ENCODE peak calls at places on chromosome 13, in eight cellular contexts. Z is astrocyte; N is naive thymus-derived CD4-positive, alpha-beta T cell; C is stomach; A is psoas muscle; Q is neuronal stem cell; F is H1; H is small intestine. D is an unnamed sample.

GRCh38 chr13:98838776-98839175 is 86.3 kb upstream of the SLC15A1 start:
- DNase-seq in F (no peak), H (no peak), C (no peak), Q (no peak), N (no peak), Z (peak; percentile 61), A (no peak), D (no peak)

GRCh38 chr13:42219870-42220269 is 52.1 kb upstream of the AKAP11 start:
- DNase-seq in H (no peak), N (no peak), Q (no peak), A (no peak), F (no peak), C (no peak), Z (no peak), D (no peak)

GRCh38 chr13:98466634-98467236 is 110.2 kb downstream of the STK24 start:
- DNase-seq in F (no peak), C (no peak), N (no peak), A (no peak), H (no peak), Q (no peak), Z (no peak), D (no peak)

GRCh38 chr13:93244141-93244917 is 17.7 kb downstream of the GPC6 start:
- DNase-seq in F (no peak), H (no peak), Q (no peak), A (no peak), N (no peak), Z (peak; percentile 75), C (no peak), D (no peak)

GRCh38 chr13:45339867-45340266 is 1.1 kb downstream of the TPT1 start:
- DNase-seq in Q (no peak), A (no peak), N (peak; percentile 51), F (no peak), C (no peak), H (no peak), Z (no peak), D (no peak)

GRCh38 chr13:38713046-38713445 is 26.2 kb downstream of the FREM2 start:
- DNase-seq in C (no peak), N (no peak), H (no peak), F (no peak), Q (no peak), A (no peak), Z (no peak), D (no peak)

GRCh38 chr13:98349731-98350305 is 172.7 kb upstream of the RNF113B start:
- DNase-seq in A (no peak), N (no peak), Q (no peak), F (no peak), H (peak; percentile 41), C (peak; percentile 44), Z (no peak), D (no peak)

GRCh38 chr13:68234278-68234677 is 1004.1 kb upstream of the PCDH9 start:
- DNase-seq in N (no peak), Z (peak; percentile 17), H (no peak), C (no peak), F (no peak), A (no peak), Q (no peak), D (no peak)

GRCh38 chr13:29162638-29163037 is 342.5 kb downstream of the MTUS2 start:
- DNase-seq in N (no peak), Q (no peak), F (no peak), C (no peak), Z (peak; percentile 14), A (no peak), H (no peak), D (no peak)

GRCh38 chr13:48304132-48304876 is 753 bp downstream of the RB1 start:
- DNase-seq in C (peak; percentile 34), Q (peak; percentile 17), A (peak; percentile 57), Z (peak; percentile 49), H (peak; percentile 58), N (peak; percentile 47), F (no peak), D (no peak)

GRCh38 chr13:37914781-37915391 is 45.3 kb upstream of the TRPC4 start:
- DNase-seq in Q (no peak), F (no peak), C (no peak), N (no peak), H (no peak), A (no peak), Z (peak; percentile 11), D (peak; percentile 87)

GRCh38 chr13:93169980-93170379 is 56.6 kb upstream of the GPC6 start:
- DNase-seq in N (no peak), H (no peak), Q (no peak), Z (peak; percentile 100), A (no peak), F (no peak), C (no peak), D (peak; percentile 100)

GRCh38 chr13:106176103-106176502 is 359.4 kb downstream of the EFNB2 start:
- DNase-seq in F (no peak), Q (no peak), Z (peak; percentile 93), N (no peak), C (no peak), A (no peak), H (no peak), D (no peak)

DNA sequence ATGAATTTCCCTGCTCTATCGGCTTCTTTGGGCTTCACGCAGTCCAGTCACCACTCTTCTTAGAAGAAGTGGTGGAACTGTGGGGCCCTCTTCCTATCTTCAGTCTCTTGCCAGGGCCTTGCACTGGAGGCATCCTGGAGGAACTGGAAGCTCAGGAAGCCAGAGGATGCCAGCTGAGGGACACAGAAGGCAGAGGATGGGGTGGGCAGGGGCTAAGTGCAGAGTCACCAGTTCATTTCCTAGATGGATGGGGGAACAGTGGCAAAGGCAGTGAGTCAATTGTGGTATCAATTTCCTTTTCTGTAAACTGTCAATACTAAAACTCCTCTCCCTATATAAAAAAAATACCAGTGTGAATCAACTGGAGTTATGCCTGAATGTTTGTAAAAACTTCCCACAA is 419.7 kb downstream of the KLF12 start:
- DNase-seq in H (no peak), N (no peak), C (no peak), F (no peak), A (no peak), Z (no peak), Q (no peak), D (no peak)
- H3K27ac ChIP-seq in H (no peak overlapping the region), N (peak overlapping the region; percentile 67), C (no peak overlapping the region), F (no peak overlapping the region), A (no peak overlapping the region), Z (no peak overlapping the region), Q (no peak overlapping the region), D (peak overlapping the region; percentile 83)

DNA sequence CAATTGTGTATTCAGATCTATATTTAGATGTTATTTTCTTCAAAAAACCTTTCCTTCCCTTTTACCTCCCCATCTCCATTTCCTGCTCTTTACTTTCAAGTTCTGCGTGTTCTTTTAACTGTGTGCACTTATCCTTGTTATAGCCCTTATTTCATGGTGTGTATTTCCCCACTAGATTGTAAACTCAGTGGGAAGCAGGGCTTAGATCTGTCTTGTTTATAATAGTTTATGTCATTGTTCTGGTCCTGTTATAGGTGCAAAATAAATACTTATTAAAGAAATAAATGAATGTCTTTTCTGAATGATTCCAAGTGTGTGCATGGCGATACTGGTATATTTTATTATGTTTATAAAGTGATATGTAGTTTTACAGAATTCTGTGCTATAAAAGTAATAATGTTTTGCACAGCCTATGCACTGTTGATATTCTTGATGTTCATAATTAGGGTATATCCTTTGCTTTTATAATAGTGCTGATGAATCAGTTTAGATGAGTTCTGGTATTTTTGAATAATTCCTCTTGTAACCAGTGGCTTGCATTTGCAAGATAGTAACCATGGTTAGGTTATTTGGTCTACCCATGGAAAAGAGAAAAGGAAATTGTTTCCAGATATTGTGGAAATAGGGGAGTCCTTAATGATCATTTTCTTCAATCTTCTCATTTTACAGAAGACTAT is 12.1 kb downstream of the NDFIP2 start:
- DNase-seq in A (no peak), Z (no peak), H (no peak), F (no peak), C (no peak), Q (no peak), N (no peak), D (no peak)
- H3K4me1 ChIP-seq in A (peaks cover 14% of the 10 kb centered on the region), Z (peaks cover 24% of the 10 kb centered on the region), H (peaks cover 8% of the 10 kb centered on the region), F (no peaks in the 10 kb centered on the region), C (peaks cover 15% of the 10 kb centered on the region), Q (peaks cover 3% of the 10 kb centered on the region), N (no peaks in the 10 kb centered on the region), D (peaks cover 72% of the 10 kb centered on the region)

GRCh38 chr13:112106467-112107141 is 39.7 kb downstream of the SOX1 start:
- DNase-seq in C (no peak), Z (no peak), H (no peak), N (no peak), Q (peak; percentile 59), F (no peak), A (no peak), D (no peak)
- H3K27me3 ChIP-seq in C (peaks cover 17% of the 10 kb centered on the region), Z (peaks cover 30% of the 10 kb centered on the region), H (peaks cover 15% of the 10 kb centered on the region), N (peaks cover 4% of the 10 kb centered on the region), Q (no peaks in the 10 kb centered on the region), F (peaks cover 68% of the 10 kb centered on the region), A (peaks cover 10% of the 10 kb centered on the region), D (peaks cover 42% of the 10 kb centered on the region)

GRCh38 chr13:83219832-83220231 is 662.4 kb downstream of the SLITRK1 start:
- DNase-seq in N (no peak), F (no peak), C (no peak), Q (no peak), H (no peak), A (no peak), Z (no peak), D (no peak)
- H3K27ac ChIP-seq in N (no peak overlapping the region), F (no peak overlapping the region), C (no peak overlapping the region), Q (no peak overlapping the region), H (no peak overlapping the region), A (no peak overlapping the region), Z (no peak overlapping the region), D (no peak overlapping the region)

GRCh38 chr13:32047796-32048195 is 16.2 kb downstream of the FRY start:
- DNase-seq in C (no peak), F (no peak), N (no peak), Z (no peak), A (no peak), Q (no peak), H (no peak), D (no peak)

GRCh38 chr13:32051156-32051555 is 19.6 kb downstream of the FRY start:
- DNase-seq in Z (no peak), Q (no peak), F (no peak), C (no peak), H (no peak), A (no peak), N (no peak), D (no peak)

GRCh38 chr13:32045963-32046785 is 14.6 kb downstream of the FRY start:
- DNase-seq in A (no peak), F (no peak), H (peak; percentile 26), N (peak; percentile 50), Z (peak; percentile 42), Q (no peak), C (no peak), D (peak; percentile 3)

GRCh38 chr13:32047088-32047487 is 15.5 kb downstream of the FRY start:
- DNase-seq in C (no peak), F (no peak), H (no peak), N (no peak), A (no peak), Z (no peak), Q (no peak), D (no peak)

DNA sequence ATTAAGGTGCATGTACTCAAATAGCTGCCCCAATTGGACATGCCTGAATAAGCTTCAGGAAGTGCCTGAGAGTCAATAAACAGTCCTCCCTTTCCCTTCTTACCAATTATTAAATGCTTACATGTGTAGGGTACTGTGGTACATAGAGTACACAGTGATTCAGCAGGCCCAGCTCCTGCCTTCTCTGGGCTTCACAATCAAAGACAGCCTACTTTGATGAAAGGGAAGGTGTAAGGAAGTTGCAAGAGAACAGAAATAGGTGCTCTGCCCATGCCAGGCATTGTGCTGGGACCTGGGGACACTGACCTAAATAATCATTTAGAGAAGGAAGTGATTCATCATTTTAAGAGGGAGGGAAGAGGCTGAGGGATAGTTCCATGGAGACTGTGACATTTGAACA is 17.2 kb downstream of the FRY start:
- DNase-seq in Z (no peak), Q (no peak), F (no peak), C (no peak), N (no peak), H (no peak), A (no peak), D (no peak)
- H3K4me1 ChIP-seq in Z (peaks cover 10% of the 10 kb centered on the region), Q (peaks cover 12% of the 10 kb centered on the region), F (no peaks in the 10 kb centered on the region), C (peaks cover 6% of the 10 kb centered on the region), N (no peaks in the 10 kb centered on the region), H (no peaks in the 10 kb centered on the region), A (peaks cover 8% of the 10 kb centered on the region), D (no peaks in the 10 kb centered on the region)

D was measured in foreskin keratinocyte.